ENCODE peak calls at places on chromosomes 7 and 10, in ten cellular contexts. J is activated naive CD4-positive, alpha-beta T cell treated with Interleukin-2 at 50 U/mL for 16 hours; I is astrocyte of the hippocampus; M is KG1; X is T-helper 9 cell; G is NCI-H1092; W is NCI-H748 treated with DMSO at 0.1 percent for 48 hours; C is HT1080; R is stimulated activated CD8-positive, alpha-beta memory T cell treated with anti-CD3 and anti-CD28 coated beads, Interleukin-4, amount 100 ng/mL, for 48 hours; Z is HFF-Myc. E is an unnamed sample.

GRCh38 chr10:125765835-125766234 is 9.8 kb downstream of the MMP21 start:
- DNase-seq in J (no peak), I (no peak), M (no peak), X (no peak), G (no peak), W (no peak), C (no peak), R (no peak), Z (no peak), E (no peak)

GRCh38 chr7:128729489-128729888 is 9.7 kb upstream of the CALU start:
- DNase-seq in J (no peak), I (peak; percentile 32), M (no peak), X (no peak), G (no peak), W (no peak), C (no peak), R (no peak), Z (no peak), E (no peak)

GRCh38 chr7:50822716-50823115 is 40.0 kb upstream of the GRB10 start:
- DNase-seq in J (no peak), I (peak; percentile 52), M (no peak), X (no peak), G (no peak), W (no peak), C (no peak), R (no peak), Z (no peak), E (no peak)

GRCh38 chr10:116073025-116073424 is 200.0 kb downstream of the GFRA1 start:
- DNase-seq in J (no peak), I (no peak), M (no peak), X (no peak), G (no peak), W (no peak), C (no peak), R (no peak), Z (no peak), E (no peak)

GRCh38 chr7:136869991-136870798 is 1.7 kb downstream of the CHRM2 start:
- DNase-seq in J (no peak), I (peak; percentile 45), M (no peak), X (no peak), G (no peak), W (no peak), C (no peak), R (no peak), Z (no peak), E (no peak)

GRCh38 chr10:78819361-78820006 is 249.3 kb upstream of the ZMIZ1 start:
- DNase-seq in J (no peak), I (no peak), M (no peak), X (no peak), G (no peak), W (no peak), C (no peak), R (no peak), Z (no peak), E (no peak)

GRCh38 chr7:138246391-138246790 is 170.1 kb downstream of the AKR1D1 start:
- DNase-seq in J (no peak), I (no peak), M (no peak), X (no peak), G (no peak), W (no peak), C (no peak), R (no peak), Z (no peak), E (no peak)

GRCh38 chr10:45557275-45557905 is 115.2 kb downstream of the ZFAND4 start:
- DNase-seq in J (no peak), I (no peak), M (peak; percentile 73), X (no peak), G (no peak), W (no peak), C (peak; percentile 55), R (peak; percentile 28), Z (no peak), E (peak; percentile 78)

GRCh38 chr7:43511769-43512515 is 71.0 kb upstream of the STK17A start:
- DNase-seq in J (no peak), I (no peak), M (no peak), X (no peak), G (no peak), W (no peak), C (no peak), R (no peak), Z (no peak), E (no peak)

GRCh38 chr10:71974489-71975011 is 10.4 kb downstream of the CHST3 start:
- DNase-seq in J (peak; percentile 52), I (peak; percentile 65), M (no peak), X (no peak), G (no peak), W (no peak), C (peak; percentile 86), R (peak; percentile 76), Z (no peak), E (no peak)

GRCh38 chr10:68406815-68407585 is at the start of gene RUFY2:
- DNase-seq in J (peak; percentile 79), I (peak; percentile 95), M (peak; percentile 47), X (peak; percentile 68), G (peak; percentile 55), W (peak; percentile 33), C (peak; percentile 70), R (peak; percentile 83), Z (peak; percentile 24), E (peak; percentile 75)

GRCh38 chr10:26214538-26215461 is 1.8 kb upstream of the GAD2 start:
- DNase-seq in J (no peak), I (peak; percentile 2), M (no peak), X (no peak), G (no peak), W (no peak), C (no peak), R (no peak), Z (no peak), E (no peak)

GRCh38 chr10:33116293-33116697 is 158.3 kb upstream of the ITGB1 start:
- DNase-seq in J (no peak), I (peak; percentile 71), M (no peak), X (no peak), G (peak; percentile 21), W (peak; percentile 13), C (peak; percentile 60), R (no peak), Z (no peak), E (no peak)

GRCh38 chr7:29247232-29247961 is 52.8 kb downstream of the CHN2 start:
- DNase-seq in J (no peak), I (no peak), M (no peak), X (no peak), G (no peak), W (no peak), C (no peak), R (no peak), Z (no peak), E (no peak)

GRCh38 chr10:79270471-79271246 is 76.6 kb upstream of the PPIF start:
- DNase-seq in J (no peak), I (no peak), M (no peak), X (no peak), G (no peak), W (no peak), C (no peak), R (no peak), Z (no peak), E (peak; percentile 92)

GRCh38 chr7:87206361-87206760 is 13.2 kb downstream of the TMEM243 start:
- DNase-seq in J (no peak), I (no peak), M (no peak), X (no peak), G (no peak), W (no peak), C (peak; percentile 50), R (no peak), Z (no peak), E (no peak)

GRCh38 chr10:61899997-61900828 is 1.3 kb upstream of the ARID5B start:
- DNase-seq in J (peak; percentile 63), I (peak; percentile 66), M (peak; percentile 73), X (peak; percentile 31), G (peak; percentile 67), W (peak; percentile 87), C (peak; percentile 65), R (peak; percentile 65), Z (peak; percentile 65), E (peak; percentile 69)

GRCh38 chr7:109121599-109122300 is 552.1 kb downstream of the DNAJB9 start:
- DNase-seq in J (no peak), I (no peak), M (no peak), X (no peak), G (no peak), W (no peak), C (no peak), R (no peak), Z (no peak), E (no peak)

GRCh38 chr7:157661611-157661975 is 324.8 kb downstream of the DNAJB6 start:
- DNase-seq in J (no peak), I (no peak), M (no peak), X (no peak), G (no peak), W (no peak), C (no peak), R (no peak), Z (no peak), E (no peak)

GRCh38 chr7:80806653-80807052 is 112.2 kb downstream of the SEMA3C start:
- DNase-seq in J (no peak), I (peak; percentile 73), M (no peak), X (no peak), G (no peak), W (no peak), C (no peak), R (no peak), Z (no peak), E (no peak)

GRCh38 chr7:7996568-7996967 is 28.0 kb downstream of the GLCCI1 start:
- DNase-seq in J (no peak), I (peak; percentile 43), M (no peak), X (no peak), G (no peak), W (no peak), C (no peak), R (no peak), Z (peak; percentile 4), E (no peak)

GRCh38 chr7:45036317-45036716 is 36.3 kb downstream of the CCM2 start:
- DNase-seq in J (no peak), I (no peak), M (no peak), X (no peak), G (peak; percentile 2), W (no peak), C (no peak), R (no peak), Z (no peak), E (no peak)

GRCh38 chr10:3372284-3372683 is 199.7 kb upstream of the PITRM1 start:
- DNase-seq in J (no peak), I (peak; percentile 56), M (no peak), X (no peak), G (no peak), W (no peak), C (no peak), R (no peak), Z (no peak), E (no peak)

GRCh38 chr10:125060851-125061556 is 99.4 kb downstream of the CTBP2 start:
- DNase-seq in J (peak; percentile 27), I (peak; percentile 92), M (no peak), X (no peak), G (peak; percentile 33), W (peak; percentile 0), C (peak; percentile 64), R (peak; percentile 70), Z (no peak), E (peak; percentile 52)

GRCh38 chr10:45179716-45180115 is 135.7 kb downstream of the OR13A1 start:
- DNase-seq in J (no peak), I (no peak), M (no peak), X (no peak), G (no peak), W (no peak), C (no peak), R (no peak), Z (no peak), E (no peak)

GRCh38 chr7:141071855-141072547 is 1.9 kb upstream of the TMEM178B start:
- DNase-seq in J (no peak), I (no peak), M (no peak), X (no peak), G (peak; percentile 39), W (peak; percentile 54), C (no peak), R (peak; percentile 28), Z (peak; percentile 10), E (no peak)

GRCh38 chr7:77959080-77959479 is 160.5 kb downstream of the PHTF2 start:
- DNase-seq in J (no peak), I (no peak), M (no peak), X (no peak), G (no peak), W (no peak), C (no peak), R (no peak), Z (no peak), E (no peak)

GRCh38 chr7:48255046-48255445 is 83.8 kb downstream of the ABCA13 start:
- DNase-seq in J (no peak), I (peak; percentile 77), M (no peak), X (no peak), G (no peak), W (no peak), C (peak; percentile 17), R (no peak), Z (no peak), E (no peak)

E was measured in HL-60.